ENCODE peak calls at places on chromosomes 12 and 14, in six cellular contexts. B is GM12878, H is K562, T is GM12891, Q is H1, P is HepG2. L is an unnamed sample.

GRCh38 chr14:84036863-84037262 is 1493.1 kb upstream of the FLRT2 start:
- DNase-seq in B (peak), H (no peak), T (no peak), Q (no peak), P (no peak), L (no peak)

GRCh38 chr12:125683748-125684381 is 618.6 kb downstream of the AACS start:
- DNase-seq in B (no peak), H (no peak), T (peak), Q (peak), P (peak), L (peak)

GRCh38 chr12:47845066-47845465 is 25.4 kb upstream of the HDAC7 start:
- DNase-seq in B (no peak), H (no peak), T (no peak), Q (no peak), P (no peak), L (no peak)

GRCh38 chr12:130031571-130032189 is 127.9 kb upstream of the TMEM132D start:
- DNase-seq in B (no peak), H (peak), T (peak), Q (peak), P (peak), L (peak)

GRCh38 chr12:53700567-53700966 is 24.7 kb upstream of the ATP5MC2 start:
- DNase-seq in B (no peak), H (no peak), T (no peak), Q (no peak), P (no peak), L (no peak)

GRCh38 chr12:102021540-102022246 is 40.1 kb downstream of the WASHC3 start:
- DNase-seq in B (no peak), H (no peak), T (no peak), Q (no peak), P (no peak), L (no peak)

GRCh38 chr12:96143827-96144226 is 50.3 kb upstream of the ELK3 start:
- DNase-seq in B (no peak), H (no peak), T (no peak), Q (no peak), P (no peak), L (no peak)

GRCh38 chr14:104931771-104932675 is 7.3 kb downstream of the PLD4 start:
- DNase-seq in B (no peak), H (no peak), T (no peak), Q (no peak), P (no peak), L (no peak)

GRCh38 chr12:69988601-69989194 is 163.7 kb downstream of the MYRFL start:
- DNase-seq in B (no peak), H (no peak), T (no peak), Q (no peak), P (no peak), L (no peak)

GRCh38 chr14:45699451-45699850 is 446.4 kb upstream of the MIS18BP1 start:
- DNase-seq in B (no peak), H (no peak), T (no peak), Q (no peak), P (no peak), L (no peak)

GRCh38 chr12:43676183-43676813 is 82.3 kb downstream of the PUS7L start:
- DNase-seq in B (peak), H (peak), T (peak), Q (no peak), P (peak), L (no peak)

GRCh38 chr12:74964390-74964789 is 245.2 kb downstream of the KCNC2 start:
- DNase-seq in B (no peak), H (no peak), T (no peak), Q (no peak), P (no peak), L (no peak)

GRCh38 chr12:47017901-47018479 is 61.4 kb upstream of the PCED1B start:
- DNase-seq in B (no peak), H (no peak), T (no peak), Q (no peak), P (no peak), L (no peak)

GRCh38 chr14:76331328-76332011 is 44.5 kb upstream of the ESRRB start:
- DNase-seq in B (no peak), H (no peak), T (no peak), Q (no peak), P (no peak), L (no peak)

GRCh38 chr14:96198430-96199133 is 6.1 kb upstream of the BDKRB2 start:
- DNase-seq in B (no peak), H (no peak), T (no peak), Q (no peak), P (no peak), L (no peak)

GRCh38 chr12:104604070-104604994 is 147.6 kb downstream of the CHST11 start:
- DNase-seq in B (peak), H (peak), T (peak), Q (peak), P (no peak), L (peak)

GRCh38 chr12:91441996-91442395 is 259.4 kb upstream of the DCN start:
- DNase-seq in B (no peak), H (no peak), T (no peak), Q (no peak), P (no peak), L (no peak)

GRCh38 chr14:48398675-48399282 is 723.4 kb upstream of the MDGA2 start:
- DNase-seq in B (no peak), H (peak), T (no peak), Q (no peak), P (peak), L (no peak)

GRCh38 chr12:50554651-50555050 is 49.9 kb downstream of the DIP2B start:
- DNase-seq in B (no peak), H (no peak), T (no peak), Q (no peak), P (no peak), L (no peak)

GRCh38 chr12:180445-180844 is 33.5 kb downstream of the SLC6A12 start:
- DNase-seq in B (peak), H (peak), T (peak), Q (no peak), P (no peak), L (no peak)

GRCh38 chr14:77603654-77604270 is 12.7 kb downstream of the SPTLC2 start:
- DNase-seq in B (no peak), H (peak), T (no peak), Q (no peak), P (peak), L (no peak)

GRCh38 chr12:76031414-76032042 is at the start of gene PHLDA1:
- DNase-seq in B (peak), H (peak), T (peak), Q (peak), P (peak), L (peak)

GRCh38 chr14:38521591-38521990 is 265.7 kb upstream of the CLEC14A start:
- DNase-seq in B (no peak), H (no peak), T (no peak), Q (no peak), P (no peak), L (no peak)

GRCh38 chr14:61335876-61336275 is 14.5 kb downstream of the PRKCH start:
- DNase-seq in B (no peak), H (no peak), T (no peak), Q (no peak), P (no peak), L (no peak)

GRCh38 chr14:93894992-93895391 is 32.2 kb upstream of the FAM181A start:
- DNase-seq in B (no peak), H (no peak), T (no peak), Q (no peak), P (no peak), L (no peak)

GRCh38 chr14:100862277-100862676 is 36.4 kb downstream of the MEG3 start:
- DNase-seq in B (no peak), H (peak), T (no peak), Q (no peak), P (no peak), L (no peak)

GRCh38 chr12:25866586-25867378 is 91.7 kb upstream of the RASSF8 start:
- DNase-seq in B (no peak), H (no peak), T (no peak), Q (no peak), P (no peak), L (no peak)

GRCh38 chr12:51383281-51383905 is 7.8 kb downstream of the GALNT6 start:
- DNase-seq in B (no peak), H (no peak), T (no peak), Q (no peak), P (no peak), L (no peak)

GRCh38 chr14:23640524-23641141 is 4.5 kb downstream of the DHRS2 start:
- DNase-seq in B (no peak), H (no peak), T (no peak), Q (no peak), P (peak), L (no peak)

GRCh38 chr14:90828642-90829487 is 12.6 kb upstream of the TTC7B start:
- DNase-seq in B (no peak), H (no peak), T (no peak), Q (no peak), P (no peak), L (no peak)

GRCh38 chr12:28878629-28879028 is 270.4 kb upstream of the FAR2 start:
- DNase-seq in B (no peak), H (no peak), T (no peak), Q (no peak), P (no peak), L (no peak)

GRCh38 chr14:42112108-42112507 is 505.4 kb downstream of the LRFN5 start:
- DNase-seq in B (no peak), H (no peak), T (no peak), Q (no peak), P (no peak), L (no peak)

GRCh38 chr12:113242018-113242418 is 20.8 kb downstream of the TPCN1 start:
- DNase-seq in B (no peak), H (no peak), T (no peak), Q (no peak), P (no peak), L (no peak)

GRCh38 chr14:33120341-33120740 is 181.7 kb downstream of the NPAS3 start:
- DNase-seq in B (no peak), H (no peak), T (no peak), Q (no peak), P (no peak), L (no peak)

DNA sequence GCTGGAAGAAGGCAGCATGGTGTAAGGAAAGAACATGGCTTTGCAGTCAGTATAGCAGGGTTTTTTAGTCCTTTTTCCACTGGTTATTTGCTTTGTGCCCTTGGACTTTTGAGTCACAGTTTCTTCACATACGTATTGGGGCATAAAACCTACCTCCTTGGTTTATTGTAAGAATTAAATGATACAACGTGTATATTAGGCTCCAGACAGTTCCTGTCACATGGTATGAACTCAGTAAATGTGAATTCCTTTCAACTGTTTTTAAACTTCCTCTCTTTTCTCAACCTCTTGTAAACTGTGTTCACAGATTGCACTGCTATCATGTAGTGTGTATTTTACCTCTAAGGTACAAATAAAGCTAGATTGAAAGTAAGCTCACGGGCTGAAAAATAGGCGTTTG is 29.5 kb downstream of the MSRB3 start:
- DNase-seq in B (no peak), H (no peak), T (no peak), Q (no peak), P (no peak), L (no peak)
- TF ChIP-seq POLR2A in B (no peak), H (no peak), T (no peak), Q (no peak), P (no peak), L (no peak)

GRCh38 chr14:99780690-99781089 is 12.5 kb upstream of the EML1 start:
- DNase-seq in B (no peak), H (no peak), T (no peak), Q (no peak), P (peak), L (no peak)

GRCh38 chr14:99781853-99782610 is 11.2 kb upstream of the EML1 start:
- DNase-seq in B (no peak), H (no peak), T (no peak), Q (no peak), P (no peak), L (no peak)

GRCh38 chr14:99777956-99778355 is 15.3 kb upstream of the EML1 start:
- DNase-seq in B (no peak), H (no peak), T (no peak), Q (no peak), P (no peak), L (no peak)

GRCh38 chr14:99781091-99781490 is 12.1 kb upstream of the EML1 start:
- DNase-seq in B (no peak), H (no peak), T (no peak), Q (no peak), P (no peak), L (no peak)

GRCh38 chr14:99779751-99780150 is 13.5 kb upstream of the EML1 start:
- DNase-seq in B (no peak), H (no peak), T (no peak), Q (no peak), P (no peak), L (no peak)
- TF ChIP-seq TAF1 in B (no peak), H (no peak), T (no peak), Q (no peak), P (no peak), L (no peak)

DNA sequence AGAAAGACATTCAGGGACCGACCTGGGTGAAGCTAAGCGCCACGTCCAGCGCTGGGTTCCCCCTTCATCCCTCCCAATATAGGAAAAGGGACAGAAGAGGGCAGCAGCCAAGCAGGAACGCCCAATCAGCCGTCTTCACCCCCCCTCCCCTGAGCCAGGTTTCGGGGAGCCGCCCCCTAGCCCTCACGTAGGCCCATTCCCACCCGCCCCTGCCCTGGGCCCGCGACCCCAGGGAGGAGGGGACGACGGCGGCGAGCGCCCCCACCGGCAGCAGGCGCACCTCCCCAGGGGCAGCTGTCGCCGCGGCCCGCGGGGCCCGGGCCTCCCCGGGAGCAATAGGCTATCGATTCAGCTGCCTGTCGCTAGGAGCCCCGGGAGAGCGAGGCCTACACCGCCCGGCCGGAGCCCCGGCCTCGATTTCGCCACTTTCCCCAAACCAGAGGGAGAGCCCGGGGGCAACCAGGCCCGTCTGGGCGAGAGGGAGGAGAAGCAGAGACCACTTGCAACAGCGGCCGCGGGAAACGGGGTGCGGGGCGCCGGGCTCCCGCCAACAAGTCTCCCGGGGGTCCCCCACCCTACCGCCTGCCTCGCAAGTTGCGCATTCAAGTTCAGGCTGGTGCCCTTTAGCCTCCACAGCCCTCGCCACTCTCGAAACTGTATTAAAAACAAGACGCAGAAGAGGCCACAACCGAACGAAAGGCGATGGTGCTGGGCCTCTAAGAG is 1.3 kb downstream of the DCAF5 start:
- DNase-seq in B (no peak), H (peak), T (peak), Q (peak), P (peak), L (peak)
- TF ChIP-seq POLR2AphosphoS5 in B (no peak), H (peak), T (no peak), Q (no peak), P (no peak), L (no peak)

GRCh38 chr14:92153581-92153980 is 31.8 kb downstream of the CPSF2 start:
- DNase-seq in B (no peak), H (no peak), T (no peak), Q (no peak), P (peak), L (no peak)
- TF ChIP-seq POLR2A in B (no peak), H (no peak), T (no peak), Q (no peak), P (no peak), L (no peak)

GRCh38 chr12:128918481-128918880 is 65.2 kb downstream of the GLT1D1 start:
- DNase-seq in B (no peak), H (no peak), T (no peak), Q (no peak), P (no peak), L (no peak)

GRCh38 chr12:128916425-128916824 is 63.1 kb downstream of the GLT1D1 start:
- DNase-seq in B (peak), H (no peak), T (no peak), Q (no peak), P (no peak), L (no peak)

GRCh38 chr12:128918910-128919309 is 65.6 kb downstream of the GLT1D1 start:
- DNase-seq in B (no peak), H (no peak), T (no peak), Q (no peak), P (no peak), L (no peak)

GRCh38 chr12:128914908-128915563 is 61.8 kb downstream of the GLT1D1 start:
- DNase-seq in B (peak), H (no peak), T (no peak), Q (no peak), P (no peak), L (no peak)

DNA sequence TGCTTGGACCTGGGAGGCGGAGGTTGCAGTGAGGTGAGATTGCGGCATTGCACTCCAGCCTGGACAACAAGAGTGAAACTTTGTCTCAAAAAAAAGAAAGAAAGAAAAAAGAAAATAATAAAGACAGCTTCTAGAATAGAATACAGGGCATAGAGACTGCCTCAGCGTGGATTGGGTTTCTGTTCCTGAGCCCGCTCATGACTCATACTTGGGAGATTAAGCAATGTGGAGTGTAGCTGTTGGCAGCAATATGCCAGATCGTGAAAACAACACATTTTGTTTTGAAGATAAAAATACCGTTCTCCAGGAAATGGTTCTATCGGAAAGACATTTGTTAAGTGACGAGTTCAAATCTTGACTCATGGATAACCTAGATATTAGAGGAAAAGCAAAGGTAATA is 67.2 kb downstream of the GLT1D1 start:
- DNase-seq in B (no peak), H (no peak), T (no peak), Q (no peak), P (no peak), L (no peak)
- TF ChIP-seq TAF1 in B (no peak), H (no peak), T (no peak), Q (no peak), P (no peak), L (no peak)

GRCh38 chr12:131843527-131843926 is 15.3 kb downstream of the MMP17 start:
- DNase-seq in B (no peak), H (no peak), T (no peak), Q (no peak), P (no peak), L (no peak)
- TF ChIP-seq POLR2AphosphoS5 in B (no peak), H (no peak), T (no peak), Q (no peak), P (no peak), L (no peak)

GRCh38 chr12:57754411-57755193 is at the start of gene MARCHF9:
- DNase-seq in B (no peak), H (peak), T (peak), Q (no peak), P (no peak), L (peak)
- TF ChIP-seq POLR2A in B (peak), H (no peak), T (no peak), Q (no peak), P (no peak), L (no peak)